ENCODE peak calls at places on chromosome 14, in nine cellular contexts. D is cardiac fibroblast, C is dorsolateral prefrontal cortex, R is left ventricle myocardium inferior, V is A673, Z is fibroblast of lung, Q is endothelial cell, J is HepG2, M is IMR-90. E is an unnamed sample.

GRCh38 chr14:74785056-74785613 is 22.0 kb downstream of the YLPM1 start:
- DNase-seq in V (peak; percentile 26), D (no peak), Q (no peak), M (no peak), R (no peak), J (no peak), C (no peak), Z (no peak), E (no peak)

GRCh38 chr14:106843951-106844483 is 1317.6 kb downstream of the TMEM121 start:
- DNase-seq in R (no peak), V (no peak), Q (no peak), M (no peak), C (no peak), J (no peak), Z (no peak), D (no peak), E (no peak)

GRCh38 chr14:102517412-102518062 is 8.0 kb upstream of the ANKRD9 start:
- DNase-seq in V (no peak), R (no peak), Q (peak; percentile 38), Z (no peak), D (no peak), M (no peak), C (no peak), J (no peak), E (no peak)

GRCh38 chr14:97977711-97978261 is 1180.6 kb downstream of the VRK1 start:
- DNase-seq in Z (peak; percentile 3), J (no peak), V (peak; percentile 96), M (no peak), Q (no peak), R (peak; percentile 79), C (peak; percentile 73), D (peak; percentile 5), E (no peak)

GRCh38 chr14:45096218-45096617 is 12.3 kb downstream of the PRPF39 start:
- DNase-seq in J (no peak), M (no peak), D (no peak), Z (no peak), R (no peak), V (no peak), Q (no peak), C (no peak), E (no peak)

GRCh38 chr14:93067088-93067487 is 48.6 kb downstream of the ITPK1 start:
- DNase-seq in J (no peak), M (no peak), Z (no peak), D (no peak), Q (no peak), V (no peak), R (no peak), C (no peak), E (no peak)

GRCh38 chr14:85752179-85752578 is 222.2 kb downstream of the FLRT2 start:
- DNase-seq in Z (peak; percentile 12), R (no peak), Q (no peak), D (no peak), V (no peak), J (no peak), C (no peak), M (no peak), E (no peak)

GRCh38 chr14:31843361-31844091 is 233.6 kb upstream of the ARHGAP5 start:
- DNase-seq in D (no peak), Q (no peak), C (no peak), V (no peak), R (no peak), M (peak; percentile 19), Z (no peak), J (no peak), E (no peak)

GRCh38 chr14:104202259-104203070 is 64.1 kb downstream of the KIF26A start:
- DNase-seq in J (no peak), D (no peak), Q (no peak), C (peak; percentile 35), R (no peak), M (no peak), Z (no peak), V (peak; percentile 88), E (no peak)

GRCh38 chr14:93214598-93214997 is 7.5 kb downstream of the UBR7 start:
- DNase-seq in V (no peak), Q (no peak), D (no peak), R (no peak), J (no peak), M (no peak), C (no peak), Z (no peak), E (no peak)

GRCh38 chr14:98136019-98136418 is 1136.0 kb downstream of the BCL11B start:
- DNase-seq in V (no peak), D (no peak), J (no peak), M (no peak), C (no peak), Z (no peak), R (no peak), Q (no peak), E (no peak)

GRCh38 chr14:103118663-103119404 is 4.4 kb upstream of the TNFAIP2 start:
- DNase-seq in Z (no peak), R (peak; percentile 80), Q (no peak), C (peak; percentile 50), V (no peak), M (no peak), J (no peak), D (no peak), E (no peak)

GRCh38 chr14:99575043-99576023 is 28.7 kb downstream of the CCDC85C start:
- DNase-seq in D (no peak), M (peak; percentile 19), C (no peak), Z (no peak), R (peak; percentile 39), Q (no peak), J (peak; percentile 52), V (peak; percentile 27), E (no peak)
- TF ChIP-seq CTCF in D (no peak), M (no peak), C (no peak), Z (peak; percentile 21), R (peak; percentile 45), Q (no peak), J (peak; percentile 61), V (peak; percentile 34), E (peak; percentile 6)

GRCh38 chr14:95468416-95469133 is 47.9 kb downstream of the SYNE3 start:
- DNase-seq in Z (no peak), C (no peak), D (no peak), R (no peak), M (no peak), V (no peak), Q (no peak), J (peak; percentile 84), E (no peak)
- TF ChIP-seq CTCF in Z (no peak), C (no peak), D (no peak), R (no peak), M (no peak), V (no peak), Q (no peak), J (no peak), E (no peak)

GRCh38 chr14:76055330-76055729 is 69.8 kb downstream of the IFT43 start:
- DNase-seq in V (no peak), D (no peak), M (no peak), Z (no peak), C (no peak), J (no peak), Q (no peak), R (no peak), E (no peak)

GRCh38 chr14:76050250-76050649 is 64.7 kb downstream of the IFT43 start:
- DNase-seq in V (no peak), C (no peak), Q (no peak), R (no peak), J (no peak), M (no peak), D (no peak), Z (no peak), E (no peak)

GRCh38 chr14:76053576-76054369 is 68.2 kb downstream of the IFT43 start:
- DNase-seq in M (no peak), Z (no peak), D (no peak), R (no peak), Q (no peak), J (no peak), V (no peak), C (no peak), E (no peak)

GRCh38 chr14:76051717-76052459 is 66.3 kb downstream of the IFT43 start:
- DNase-seq in C (no peak), V (no peak), J (no peak), D (no peak), Q (no peak), R (no peak), M (no peak), Z (no peak), E (no peak)

DNA sequence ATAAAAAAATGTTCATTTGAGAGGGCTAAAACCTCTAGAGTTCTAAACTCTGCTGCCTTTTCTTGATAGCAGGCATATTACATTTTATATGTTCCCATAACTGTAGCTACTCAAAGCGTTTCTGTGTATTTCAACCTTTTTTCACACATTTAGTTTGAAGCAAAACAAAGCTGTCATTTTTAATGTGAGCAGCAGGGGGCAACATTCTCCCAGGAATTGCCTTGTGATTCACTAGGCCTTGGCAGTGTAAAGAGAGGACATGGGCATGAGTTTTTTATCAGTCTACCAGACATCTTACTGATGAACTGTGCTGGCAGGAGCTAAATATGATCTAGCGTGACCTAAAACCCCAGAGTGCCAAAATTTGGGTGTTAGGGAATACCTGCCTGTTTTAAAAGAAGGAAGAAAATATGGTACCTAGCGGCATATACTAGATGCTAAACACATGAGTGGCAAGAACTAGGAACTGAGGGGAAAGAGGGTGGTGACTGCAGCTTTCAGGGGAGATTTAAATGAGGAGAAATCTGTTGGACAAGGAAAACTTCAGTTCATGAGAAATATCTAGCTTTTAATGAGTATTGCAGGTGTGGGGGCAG is 65.3 kb downstream of the IFT43 start:
- DNase-seq in Q (peak; percentile 72), J (peak; percentile 47), C (peak; percentile 64), V (peak; percentile 76), R (no peak), Z (peak; percentile 72), M (peak; percentile 65), D (peak; percentile 77), E (peak; percentile 25)
- TF ChIP-seq CTCF in Q (peak; percentile 93), J (peak; percentile 83), C (peak; percentile 93), V (peak; percentile 82), R (peak; percentile 81), Z (peak; percentile 78), M (peak; percentile 86), D (peak; percentile 69), E (peak; percentile 71)

GRCh38 chr14:100028990-100029677 is 36.1 kb upstream of the EVL start:
- DNase-seq in J (no peak), M (peak; percentile 74), C (no peak), V (no peak), Z (no peak), Q (no peak), D (peak; percentile 47), R (no peak), E (no peak)
- TF ChIP-seq CTCF in J (no peak), M (peak; percentile 12), C (no peak), V (no peak), Z (peak; percentile 8), Q (no peak), D (no peak), R (no peak), E (no peak)

DNA sequence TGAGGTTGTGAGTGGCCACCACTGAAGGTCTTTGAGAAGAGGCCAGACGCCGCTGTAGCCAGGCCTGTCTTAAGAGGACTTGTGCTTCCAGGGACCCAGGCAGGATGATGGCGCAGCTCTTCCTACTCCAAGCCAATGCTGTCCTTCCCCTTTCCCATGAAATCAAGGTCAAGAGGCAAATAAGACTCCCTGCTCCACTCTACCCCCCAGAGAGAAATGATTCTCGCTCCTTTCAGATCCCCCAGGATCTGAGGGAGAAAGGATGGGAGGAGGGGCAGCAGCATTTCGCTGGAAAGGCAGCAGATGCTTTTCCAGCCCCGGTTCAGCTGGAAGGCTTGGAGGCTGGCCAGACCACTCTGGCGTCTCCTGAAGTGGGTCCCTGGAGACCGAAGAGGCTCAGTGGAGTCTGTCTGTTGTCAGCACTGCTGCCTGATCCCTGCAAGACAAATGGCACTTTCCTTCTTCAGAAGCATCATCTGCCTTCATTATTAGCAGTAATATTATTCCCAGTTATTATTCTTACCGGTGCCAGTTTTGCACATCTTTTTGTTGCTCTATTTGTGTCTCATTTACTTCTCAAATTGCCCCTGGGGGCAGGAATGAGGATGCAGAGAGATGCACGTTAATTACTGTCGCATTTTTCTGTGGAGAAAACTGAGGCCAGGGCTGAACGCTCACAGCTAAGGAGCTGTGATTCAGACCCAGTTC is 51.4 kb downstream of the C14orf132 start:
- DNase-seq in V (peak; percentile 89), Z (peak; percentile 80), M (peak; percentile 65), Q (no peak), C (peak; percentile 61), R (peak; percentile 81), J (no peak), D (peak; percentile 76), E (no peak)
- TF ChIP-seq CTCF in V (no peak), Z (peak; percentile 26), M (no peak), Q (no peak), C (no peak), R (no peak), J (no peak), D (peak; percentile 13), E (no peak)

E was measured in AG09319.